ENCODE peak calls at places on chromosomes 3 and 15, in five cellular contexts. F, S, V, B and I are unnamed samples. For H3K27me3, the result is how much of the 10 kb centered on the place peaks cover.

GRCh38 chr15:66622677-66623076 is 56.9 kb upstream of the LCTL start:
- DNase-seq in F (no peak), S (no peak), V (no peak), B (no peak), I (no peak)

GRCh38 chr3:8443829-8444791 is 57.5 kb upstream of the LMCD1 start:
- DNase-seq in F (peak), S (peak), V (no peak), B (peak), I (no peak)

GRCh38 chr3:32401141-32401540 is 9.5 kb downstream of the CMTM7 start:
- DNase-seq in F (no peak), S (no peak), V (no peak), B (no peak), I (no peak)

GRCh38 chr15:96796841-96797240 is 466.3 kb downstream of the NR2F2 start:
- DNase-seq in F (no peak), S (no peak), V (no peak), B (no peak), I (no peak)

GRCh38 chr3:134527037-134527436 is 41.2 kb downstream of the CEP63 start:
- DNase-seq in F (no peak), S (no peak), V (no peak), B (no peak), I (no peak)

GRCh38 chr3:115141018-115141757 is 5.9 kb downstream of the ZBTB20 start:
- DNase-seq in F (no peak), S (no peak), V (no peak), B (no peak), I (no peak)

GRCh38 chr3:71537211-71537611 is 46.3 kb downstream of the FOXP1 start:
- DNase-seq in F (peak), S (peak), V (no peak), B (peak), I (no peak)

GRCh38 chr15:22262613-22263020 is 182.3 kb downstream of the OR4M2 start:
- DNase-seq in F (no peak), S (no peak), V (no peak), B (no peak), I (peak)

GRCh38 chr3:173617490-173617889 is 219.9 kb downstream of the NLGN1 start:
- DNase-seq in F (no peak), S (no peak), V (no peak), B (no peak), I (no peak)

GRCh38 chr3:179268400-179269051 is 17.6 kb upstream of the KCNMB3 start:
- DNase-seq in F (no peak), S (no peak), V (no peak), B (no peak), I (no peak)

GRCh38 chr15:63301088-63301487 is 23.7 kb downstream of the APH1B start:
- DNase-seq in F (no peak), S (no peak), V (no peak), B (no peak), I (no peak)

GRCh38 chr15:74277245-74277644 is 41.1 kb downstream of the CCDC33 start:
- DNase-seq in F (no peak), S (no peak), V (no peak), B (no peak), I (no peak)

GRCh38 chr3:108538083-108538482 is 27.7 kb upstream of the MYH15 start:
- DNase-seq in F (no peak), S (no peak), V (no peak), B (no peak), I (no peak)

GRCh38 chr15:35062164-35063099 is 22.7 kb downstream of the NANOGP8 start:
- DNase-seq in F (no peak), S (no peak), V (no peak), B (no peak), I (no peak)

GRCh38 chr3:72448858-72449257 is 399.4 kb downstream of the SHQ1 start:
- DNase-seq in F (no peak), S (peak), V (no peak), B (no peak), I (no peak)

GRCh38 chr3:14340960-14341708 is 61.3 kb upstream of the SLC6A6 start:
- DNase-seq in F (peak), S (no peak), V (no peak), B (no peak), I (no peak)

GRCh38 chr3:185089343-185089742 is 63.5 kb downstream of the C3orf70 start:
- DNase-seq in F (no peak), S (peak), V (no peak), B (no peak), I (no peak)

GRCh38 chr3:170634663-170635096 is 48.8 kb upstream of the SLC7A14 start:
- DNase-seq in F (no peak), S (no peak), V (no peak), B (no peak), I (no peak)

GRCh38 chr3:149494022-149494758 is 19.7 kb downstream of the TM4SF4 start:
- DNase-seq in F (peak), S (peak), V (no peak), B (peak), I (no peak)

GRCh38 chr3:135966875-135967274 is 1.3 kb downstream of the PPP2R3A start:
- DNase-seq in F (peak), S (no peak), V (no peak), B (no peak), I (no peak)

GRCh38 chr15:73867956-73868355 is 5.4 kb upstream of the TBC1D21 start:
- DNase-seq in F (no peak), S (no peak), V (no peak), B (no peak), I (no peak)

DNA sequence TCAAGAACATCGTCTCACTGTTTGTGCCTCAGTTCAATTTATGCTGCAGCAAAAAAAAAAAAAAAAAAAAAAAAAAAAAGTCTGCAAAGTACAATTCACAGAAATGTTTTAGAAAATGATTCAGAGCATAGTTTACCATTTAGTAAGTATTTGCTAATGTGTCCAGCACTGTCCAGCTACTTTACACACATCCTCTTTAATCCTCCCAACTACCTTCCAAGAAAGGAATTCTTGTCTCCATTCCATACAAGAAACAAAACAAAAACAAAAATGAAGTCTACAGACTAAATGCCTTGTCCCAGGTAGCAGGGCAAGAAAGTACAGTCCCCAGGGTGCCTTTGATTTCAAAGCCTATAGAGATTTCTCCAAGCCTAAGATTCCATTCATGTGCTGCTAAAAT is 38.9 kb upstream of the SNTN start:
- DNase-seq in F (no peak), S (no peak), V (no peak), B (no peak), I (no peak)
- H3K27me3 ChIP-seq in F (under half), S (under half), V (under half), B (under half), I (under half)

GRCh38 chr15:71057143-71057542 is 58.1 kb upstream of the THSD4 start:
- DNase-seq in F (no peak), S (no peak), V (no peak), B (no peak), I (no peak)
- H3K27me3 ChIP-seq in F (under half), S (under half), V (under half), B (under half), I (under half)

GRCh38 chr3:69828817-69829216 is 89.6 kb downstream of the MITF start:
- DNase-seq in F (no peak), S (no peak), V (no peak), B (no peak), I (no peak)

GRCh38 chr3:69827127-69827526 is 87.9 kb downstream of the MITF start:
- DNase-seq in F (no peak), S (no peak), V (no peak), B (no peak), I (no peak)

GRCh38 chr3:69831737-69832136 is 92.5 kb downstream of the MITF start:
- DNase-seq in F (no peak), S (no peak), V (no peak), B (no peak), I (no peak)

GRCh38 chr3:69833591-69833990 is 94.3 kb downstream of the MITF start:
- DNase-seq in F (no peak), S (peak), V (no peak), B (no peak), I (no peak)

DNA sequence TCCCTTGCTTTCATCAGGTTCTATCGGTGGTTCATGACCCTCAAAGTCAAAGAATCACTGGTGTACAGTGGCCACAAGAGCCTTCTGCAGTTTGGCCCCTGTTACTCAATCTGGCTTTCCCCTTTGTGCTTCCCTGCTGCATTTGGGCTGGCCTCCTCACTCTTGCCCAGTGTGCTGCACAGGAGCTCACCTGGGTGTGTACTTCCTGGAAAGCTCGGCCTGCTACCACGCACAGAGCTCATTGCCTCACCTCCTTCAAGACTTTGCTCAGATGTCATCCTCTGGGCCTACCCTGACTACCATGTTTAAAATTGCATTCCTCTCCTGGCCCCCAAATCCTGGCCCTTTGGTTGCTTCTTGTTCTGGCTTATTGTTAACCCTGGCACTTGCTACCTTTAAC is 90.9 kb downstream of the MITF start:
- DNase-seq in F (no peak), S (no peak), V (no peak), B (no peak), I (no peak)
- H3K27me3 ChIP-seq in F (under half), S (under half), V (under half), B (under half), I (under half)

GRCh38 chr15:65386886-65387285 is 9.1 kb upstream of the IGDCC3 start:
- DNase-seq in F (no peak), S (no peak), V (no peak), B (no peak), I (no peak)
- H3K27me3 ChIP-seq in F (under half), S (under half), V (under half), B (under half), I (under half)

GRCh38 chr15:40286061-40286532 is 3.2 kb upstream of the ANKRD63 start:
- DNase-seq in F (no peak), S (no peak), V (no peak), B (no peak), I (no peak)
- H3K27me3 ChIP-seq in F (half or more), S (under half), V (under half), B (under half), I (under half)

DNA sequence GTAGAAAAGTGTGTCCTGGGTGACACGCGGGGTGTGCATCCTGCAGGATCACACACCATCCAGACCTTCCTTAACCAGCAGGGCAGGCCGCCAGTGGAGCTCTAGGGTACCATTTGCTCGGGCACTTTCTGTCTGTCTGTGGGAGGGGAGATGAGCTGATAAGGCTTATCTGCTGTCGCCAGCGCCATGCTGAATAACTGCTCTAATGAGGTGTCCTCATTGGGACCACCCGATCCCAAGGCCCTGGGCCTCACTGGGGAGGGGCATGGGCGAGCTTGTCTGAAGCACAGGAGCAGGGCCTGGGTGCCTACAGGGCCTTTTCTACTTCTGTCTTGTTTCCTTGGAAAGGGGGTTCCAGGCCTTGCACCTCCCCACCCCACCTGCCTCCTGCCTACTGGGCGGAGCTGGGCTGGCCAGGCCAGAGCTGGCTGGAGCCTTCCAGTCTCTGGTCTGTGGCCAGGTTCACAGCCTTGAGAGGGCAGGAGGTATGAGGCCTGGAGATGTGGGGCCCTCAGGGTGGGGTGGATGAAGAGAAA is 2.5 kb upstream of the GATA2 start:
- DNase-seq in F (no peak), S (no peak), V (no peak), B (no peak), I (no peak)
- H3K27me3 ChIP-seq in F (half or more), S (under half), V (under half), B (under half), I (under half)

GRCh38 chr3:49131040-49131439 is 1.8 kb downstream of the LAMB2 start:
- DNase-seq in F (no peak), S (no peak), V (no peak), B (no peak), I (no peak)

GRCh38 chr3:49133226-49133951 is 539 bp upstream of the LAMB2 start:
- DNase-seq in F (peak), S (peak), V (no peak), B (peak), I (no peak)

GRCh38 chr3:49131576-49131975 is 1.3 kb downstream of the LAMB2 start:
- DNase-seq in F (no peak), S (no peak), V (no peak), B (no peak), I (no peak)

GRCh38 chr3:49132437-49133225 is at the start of gene LAMB2:
- DNase-seq in F (peak), S (peak), V (no peak), B (peak), I (no peak)

DNA sequence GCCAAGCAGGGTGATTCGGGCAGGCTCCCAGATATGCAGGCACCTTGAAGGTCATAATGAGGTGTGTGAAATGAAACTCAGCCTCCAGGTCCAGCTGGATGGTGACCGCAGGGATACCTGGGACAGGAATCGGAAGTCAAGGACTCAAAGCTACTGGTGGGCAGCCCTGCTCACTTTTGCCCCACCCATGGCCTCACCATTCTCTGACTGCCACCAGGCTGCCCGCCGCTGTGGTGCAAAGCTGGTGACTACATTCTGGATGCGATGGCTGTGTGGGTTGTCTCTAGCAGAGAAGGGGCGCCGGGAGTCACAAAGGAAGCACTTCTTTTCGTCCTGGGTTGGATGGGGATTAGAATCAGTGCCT is 795 bp downstream of the LAMB2 start:
- DNase-seq in F (no peak), S (no peak), V (no peak), B (no peak), I (no peak)
- H3K27me3 ChIP-seq in F (under half), S (under half), V (under half), B (under half), I (under half)

DNA sequence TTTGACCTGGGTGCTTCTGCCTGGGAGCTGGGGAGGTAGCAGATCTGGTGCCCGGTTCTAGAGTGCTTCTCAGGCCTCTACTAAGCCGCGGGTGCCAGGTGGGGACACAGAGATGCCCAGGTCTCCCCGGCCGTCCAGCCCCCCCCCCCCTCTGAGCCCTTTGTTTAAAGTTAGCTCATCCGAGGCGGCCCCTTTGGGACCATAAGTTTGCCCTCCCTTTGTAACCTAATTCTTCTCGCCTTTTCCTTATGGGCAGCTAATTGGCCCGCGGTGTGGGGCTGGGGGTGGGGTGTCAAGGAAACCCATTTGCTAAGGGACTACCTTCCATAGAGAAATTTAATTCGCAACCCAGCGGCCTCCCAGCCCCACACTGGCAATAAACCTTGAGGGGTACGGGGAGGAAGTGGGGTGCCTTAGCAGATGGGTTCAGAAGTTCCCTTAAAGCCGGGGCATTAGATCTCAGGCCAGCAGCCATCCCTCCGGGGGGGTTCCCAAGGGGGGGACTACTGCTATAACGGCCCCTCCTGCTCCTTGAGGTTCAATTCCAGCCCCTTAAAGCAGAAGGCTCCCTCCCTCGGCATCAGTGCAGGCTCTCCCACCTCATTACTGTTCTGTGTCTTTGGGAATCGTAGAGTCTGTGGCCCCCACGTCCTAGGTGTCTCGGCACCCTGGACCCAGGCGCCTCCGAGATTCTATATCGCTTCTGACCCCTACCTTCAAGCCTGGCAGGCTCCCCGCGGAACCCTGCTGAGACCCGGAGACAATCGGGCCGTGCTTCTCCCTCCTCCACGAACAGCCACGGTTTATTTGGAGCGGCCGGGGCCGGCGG is 1.7 kb downstream of the GATA2 start:
- DNase-seq in F (no peak), S (peak), V (no peak), B (no peak), I (no peak)
- H3K27me3 ChIP-seq in F (half or more), S (under half), V (under half), B (under half), I (half or more)